ENCODE peak calls at places on chromosomes 16 and 17, in six cellular contexts. K is amniotic stem cell, U is putamen, O is left ventricle myocardium inferior, H is MCF 10A, N is kidney. Q is an unnamed sample.

GRCh38 chr17:72192409-72193192 is 71.8 kb downstream of the SOX9 start:
- DNase-seq in K (no peak), U (no peak), O (peak), H (peak), N (no peak), Q (no peak)

GRCh38 chr17:14886200-14886739 is 378.9 kb downstream of the PMP22 start:
- DNase-seq in K (no peak), U (no peak), O (no peak), H (peak), N (no peak), Q (peak)

GRCh38 chr17:33689725-33690124 is 396.6 kb upstream of the ASIC2 start:
- DNase-seq in K (no peak), U (no peak), O (no peak), H (no peak), N (no peak), Q (no peak)

GRCh38 chr16:8958344-8958808 is 5.3 kb downstream of the USP7 start:
- DNase-seq in K (no peak), U (no peak), O (peak), H (no peak), N (no peak), Q (no peak)

GRCh38 chr17:56173958-56174357 is 20.7 kb downstream of the ANKFN1 start:
- DNase-seq in K (no peak), U (no peak), O (no peak), H (no peak), N (no peak), Q (no peak)

GRCh38 chr17:330993-331701 is 21.5 kb downstream of the RPH3AL start:
- DNase-seq in K (no peak), U (peak), O (peak), H (no peak), N (peak), Q (no peak)

GRCh38 chr16:55482056-55482455 is 3.1 kb downstream of the MMP2 start:
- DNase-seq in K (peak), U (no peak), O (no peak), H (peak), N (no peak), Q (no peak)

GRCh38 chr17:72053069-72053846 is 67.6 kb upstream of the SOX9 start:
- DNase-seq in K (no peak), U (no peak), O (no peak), H (no peak), N (no peak), Q (no peak)

GRCh38 chr17:48489781-48490180 is 41.0 kb downstream of the HOXB1 start:
- DNase-seq in K (no peak), U (no peak), O (no peak), H (no peak), N (no peak), Q (no peak)

GRCh38 chr17:38747385-38748328 is 479 bp downstream of the PCGF2 start:
- DNase-seq in K (no peak), U (no peak), O (peak), H (no peak), N (peak), Q (no peak)

GRCh38 chr16:68085259-68086071 is at the start of gene NFATC3:
- DNase-seq in K (peak), U (peak), O (peak), H (peak), N (peak), Q (peak)

GRCh38 chr16:21277927-21278706 is at the start of gene CRYM:
- DNase-seq in K (no peak), U (no peak), O (peak), H (no peak), N (peak), Q (peak)

GRCh38 chr17:29862951-29863350 is 67.1 kb downstream of the SSH2 start:
- DNase-seq in K (no peak), U (no peak), O (no peak), H (no peak), N (no peak), Q (no peak)

GRCh38 chr16:75506567-75506966 is 11.3 kb upstream of the CHST6 start:
- DNase-seq in K (no peak), U (no peak), O (no peak), H (peak), N (peak), Q (peak)

GRCh38 chr16:9139965-9140364 is 48.5 kb downstream of the HAPSTR1 start:
- DNase-seq in K (no peak), U (no peak), O (no peak), H (peak), N (no peak), Q (no peak)

GRCh38 chr17:7897773-7898172 is 9.2 kb downstream of the CHD3 start:
- DNase-seq in K (no peak), U (no peak), O (no peak), H (peak), N (no peak), Q (peak)

GRCh38 chr17:76014100-76014924 is 12.8 kb downstream of the EVPL start:
- DNase-seq in K (no peak), U (peak), O (peak), H (peak), N (peak), Q (peak)

GRCh38 chr17:41535764-41536481 is 7.8 kb upstream of the KRT19 start:
- DNase-seq in K (no peak), U (no peak), O (no peak), H (no peak), N (no peak), Q (no peak)

GRCh38 chr16:79286646-79287423 is 313.7 kb downstream of the MAF start:
- DNase-seq in K (no peak), U (peak), O (peak), H (no peak), N (peak), Q (no peak)

GRCh38 chr17:7173687-7174602 is 5.2 kb downstream of the ASGR1 start:
- DNase-seq in K (no peak), U (no peak), O (peak), H (no peak), N (peak), Q (no peak)

GRCh38 chr17:28727727-28728363 is 743 bp upstream of the NEK8 start:
- DNase-seq in K (no peak), U (no peak), O (no peak), H (peak), N (peak), Q (no peak)

GRCh38 chr17:6353161-6353560 is 81.8 kb downstream of the AIPL1 start:
- DNase-seq in K (no peak), U (no peak), O (no peak), H (no peak), N (no peak), Q (no peak)

GRCh38 chr17:57995076-57995956 is 7.3 kb upstream of the VEZF1 start:
- DNase-seq in K (peak), U (peak), O (peak), H (peak), N (no peak), Q (peak)

GRCh38 chr17:42275527-42276358 is 448 bp downstream of the STAT5B start:
- DNase-seq in K (no peak), U (no peak), O (no peak), H (no peak), N (no peak), Q (no peak)

GRCh38 chr16:48317614-48318013 is 67.6 kb downstream of the SIAH1 start:
- DNase-seq in K (no peak), U (no peak), O (no peak), H (peak), N (no peak), Q (peak)

GRCh38 chr16:65116818-65117430 is 4.9 kb downstream of the CDH11 start:
- DNase-seq in K (no peak), U (peak), O (no peak), H (no peak), N (no peak), Q (no peak)

GRCh38 chr16:48535369-48535787 is 74.6 kb downstream of the N4BP1 start:
- DNase-seq in K (no peak), U (no peak), O (no peak), H (no peak), N (peak), Q (no peak)

GRCh38 chr17:35801583-35802224 is 6.3 kb upstream of the MMP28 start:
- DNase-seq in K (no peak), U (peak), O (peak), H (no peak), N (peak), Q (no peak)